ENCODE peak calls at places on chromosome 15, in nine cellular contexts. One of them, this sample, is unnamed.

GRCh38 chr15:33395376-33395775 is 84.6 kb downstream of the RYR3 start:
- DNase-seq in cardiac muscle cell: no peak
- DNase-seq in breast epithelium: no peak
- DNase-seq in PC-9: no peak
- DNase-seq in uterus: no peak
- DNase-seq in adrenal gland: no peak
- DNase-seq in bronchial epithelial cell: no peak
- DNase-seq in psoas muscle: peak
- DNase-seq in cardiac fibroblast: no peak
- DNase-seq in this sample: no peak

GRCh38 chr15:94042163-94042954 is 189.0 kb upstream of the MCTP2 start:
- DNase-seq in PC-9: no peak
- DNase-seq in psoas muscle: no peak
- DNase-seq in cardiac fibroblast: peak
- DNase-seq in breast epithelium: no peak
- DNase-seq in cardiac muscle cell: no peak
- DNase-seq in adrenal gland: no peak
- DNase-seq in bronchial epithelial cell: peak
- DNase-seq in uterus: no peak
- DNase-seq in this sample: peak

GRCh38 chr15:98420837-98421236 is 227.5 kb upstream of the IGF1R start:
- DNase-seq in breast epithelium: no peak
- DNase-seq in bronchial epithelial cell: no peak
- DNase-seq in PC-9: no peak
- DNase-seq in psoas muscle: no peak
- DNase-seq in cardiac muscle cell: no peak
- DNase-seq in cardiac fibroblast: no peak
- DNase-seq in uterus: no peak
- DNase-seq in adrenal gland: no peak
- DNase-seq in this sample: no peak

GRCh38 chr15:62066663-62067447 is at the start of gene C2CD4A:
- DNase-seq in PC-9: peak
- DNase-seq in uterus: peak
- DNase-seq in psoas muscle: peak
- DNase-seq in cardiac muscle cell: peak
- DNase-seq in bronchial epithelial cell: peak
- DNase-seq in breast epithelium: peak
- DNase-seq in cardiac fibroblast: peak
- DNase-seq in adrenal gland: peak
- DNase-seq in this sample: peak

GRCh38 chr15:85750319-85750806 is 44.4 kb downstream of the KLHL25 start:
- DNase-seq in bronchial epithelial cell: no peak
- DNase-seq in PC-9: no peak
- DNase-seq in cardiac muscle cell: no peak
- DNase-seq in cardiac fibroblast: no peak
- DNase-seq in uterus: peak
- DNase-seq in breast epithelium: peak
- DNase-seq in adrenal gland: peak
- DNase-seq in psoas muscle: peak
- DNase-seq in this sample: peak

GRCh38 chr15:101023501-101024110 is 104.4 kb downstream of the LRRK1 start:
- DNase-seq in cardiac fibroblast: peak
- DNase-seq in adrenal gland: no peak
- DNase-seq in cardiac muscle cell: no peak
- DNase-seq in PC-9: no peak
- DNase-seq in uterus: peak
- DNase-seq in bronchial epithelial cell: no peak
- DNase-seq in psoas muscle: no peak
- DNase-seq in breast epithelium: no peak
- DNase-seq in this sample: peak

GRCh38 chr15:52407374-52407773 is 111.8 kb upstream of the MYO5C start:
- DNase-seq in cardiac fibroblast: no peak
- DNase-seq in cardiac muscle cell: no peak
- DNase-seq in psoas muscle: no peak
- DNase-seq in uterus: no peak
- DNase-seq in bronchial epithelial cell: no peak
- DNase-seq in adrenal gland: no peak
- DNase-seq in PC-9: no peak
- DNase-seq in breast epithelium: no peak
- DNase-seq in this sample: no peak

GRCh38 chr15:51333571-51333970 is 4.8 kb downstream of the CYP19A1 start:
- DNase-seq in PC-9: no peak
- DNase-seq in adrenal gland: no peak
- DNase-seq in bronchial epithelial cell: no peak
- DNase-seq in cardiac muscle cell: no peak
- DNase-seq in cardiac fibroblast: no peak
- DNase-seq in uterus: no peak
- DNase-seq in psoas muscle: no peak
- DNase-seq in breast epithelium: no peak
- DNase-seq in this sample: no peak

GRCh38 chr15:47460775-47461174 is 256.5 kb upstream of the SEMA6D start:
- DNase-seq in psoas muscle: no peak
- DNase-seq in PC-9: no peak
- DNase-seq in breast epithelium: no peak
- DNase-seq in bronchial epithelial cell: peak
- DNase-seq in uterus: no peak
- DNase-seq in cardiac fibroblast: no peak
- DNase-seq in adrenal gland: no peak
- DNase-seq in cardiac muscle cell: no peak
- DNase-seq in this sample: no peak

GRCh38 chr15:67240235-67241131 is 14.0 kb downstream of the AAGAB start:
- DNase-seq in adrenal gland: no peak
- DNase-seq in cardiac fibroblast: peak
- DNase-seq in PC-9: peak
- DNase-seq in cardiac muscle cell: peak
- DNase-seq in uterus: no peak
- DNase-seq in breast epithelium: no peak
- DNase-seq in bronchial epithelial cell: peak
- DNase-seq in psoas muscle: no peak
- DNase-seq in this sample: no peak

GRCh38 chr15:83108266-83109219 is 1.1 kb downstream of the TM6SF1 start:
- DNase-seq in psoas muscle: peak
- DNase-seq in cardiac fibroblast: peak
- DNase-seq in breast epithelium: no peak
- DNase-seq in cardiac muscle cell: no peak
- DNase-seq in adrenal gland: peak
- DNase-seq in PC-9: no peak
- DNase-seq in bronchial epithelial cell: peak
- DNase-seq in uterus: peak
- DNase-seq in this sample: peak

GRCh38 chr15:101773496-101774100 is 29.7 kb upstream of the OR4F6 start:
- DNase-seq in psoas muscle: no peak
- DNase-seq in PC-9: peak
- DNase-seq in bronchial epithelial cell: peak
- DNase-seq in breast epithelium: no peak
- DNase-seq in uterus: no peak
- DNase-seq in adrenal gland: no peak
- DNase-seq in cardiac fibroblast: no peak
- DNase-seq in cardiac muscle cell: peak
- DNase-seq in this sample: no peak

GRCh38 chr15:91291673-91292072 is 191.6 kb downstream of the SV2B start:
- DNase-seq in PC-9: no peak
- DNase-seq in psoas muscle: no peak
- DNase-seq in bronchial epithelial cell: peak
- DNase-seq in cardiac fibroblast: peak
- DNase-seq in uterus: peak
- DNase-seq in cardiac muscle cell: no peak
- DNase-seq in adrenal gland: no peak
- DNase-seq in breast epithelium: no peak
- DNase-seq in this sample: peak

GRCh38 chr15:77837649-77838025 is 204.9 kb upstream of the LINGO1 start:
- DNase-seq in cardiac muscle cell: no peak
- DNase-seq in adrenal gland: no peak
- DNase-seq in psoas muscle: no peak
- DNase-seq in bronchial epithelial cell: no peak
- DNase-seq in breast epithelium: no peak
- DNase-seq in PC-9: no peak
- DNase-seq in uterus: no peak
- DNase-seq in cardiac fibroblast: no peak
- DNase-seq in this sample: no peak

GRCh38 chr15:98684441-98684840 is 36.1 kb downstream of the IGF1R start:
- DNase-seq in cardiac muscle cell: no peak
- DNase-seq in adrenal gland: no peak
- DNase-seq in cardiac fibroblast: peak
- DNase-seq in breast epithelium: no peak
- DNase-seq in PC-9: no peak
- DNase-seq in uterus: no peak
- DNase-seq in psoas muscle: no peak
- DNase-seq in bronchial epithelial cell: peak
- DNase-seq in this sample: peak

DNA sequence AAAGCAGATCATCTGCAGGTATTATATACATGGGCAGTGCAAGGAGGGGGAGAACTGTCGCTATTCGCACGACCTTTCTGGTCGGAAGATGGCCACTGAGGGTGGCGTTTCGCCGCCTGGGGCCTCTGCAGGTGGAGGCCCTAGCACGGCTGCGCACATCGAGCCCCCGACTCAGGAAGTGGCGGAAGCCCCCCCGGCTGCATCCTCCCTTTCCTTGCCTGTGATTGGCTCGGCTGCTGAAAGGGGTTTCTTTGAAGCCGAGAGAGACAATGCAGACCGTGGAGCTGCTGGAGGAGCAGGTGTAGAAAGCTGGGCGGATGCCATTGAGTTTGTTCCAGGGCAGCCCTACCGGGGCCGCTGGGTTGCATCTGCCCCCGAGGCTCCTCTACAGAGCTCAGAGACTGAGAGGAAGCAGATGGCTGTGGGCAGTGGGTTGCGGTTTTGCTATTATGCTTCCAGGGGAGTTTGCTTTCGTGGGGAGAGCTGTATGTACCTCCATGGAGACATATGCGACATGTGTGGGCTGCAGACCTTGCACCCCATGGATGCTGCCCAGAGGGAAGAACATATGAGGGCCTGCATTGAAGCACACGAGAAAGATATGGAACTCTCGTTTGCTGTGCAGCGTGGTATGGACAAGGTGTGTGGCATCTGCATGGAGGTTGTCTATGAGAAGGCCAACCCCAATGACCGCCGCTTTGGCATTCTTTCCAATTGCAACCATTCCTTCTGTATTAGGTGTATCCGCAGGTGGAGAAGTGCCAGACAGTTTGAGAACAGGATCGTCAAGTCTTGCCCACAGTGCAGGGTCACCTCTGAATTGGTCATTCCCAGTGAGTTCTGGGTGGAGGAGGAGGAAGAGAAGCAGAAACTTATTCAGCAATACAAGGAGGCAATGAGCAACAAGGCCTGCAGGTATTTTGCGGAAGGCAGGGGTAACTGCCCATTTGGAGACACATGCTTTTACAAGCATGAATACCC is 886 bp downstream of the MKRN3 start:
- DNase-seq in psoas muscle: no peak
- DNase-seq in uterus: peak
- DNase-seq in adrenal gland: no peak
- DNase-seq in bronchial epithelial cell: no peak
- DNase-seq in PC-9: peak
- DNase-seq in breast epithelium: no peak
- DNase-seq in cardiac muscle cell: no peak
- DNase-seq in cardiac fibroblast: no peak
- DNase-seq in this sample: no peak
- H3K4me3 ChIP-seq in psoas muscle: peak
- H3K4me3 ChIP-seq in uterus: no peak
- H3K4me3 ChIP-seq in adrenal gland: no peak
- H3K4me3 ChIP-seq in bronchial epithelial cell: no peak
- H3K4me3 ChIP-seq in PC-9: peak
- H3K4me3 ChIP-seq in breast epithelium: no peak
- H3K4me3 ChIP-seq in cardiac muscle cell: no peak
- H3K4me3 ChIP-seq in cardiac fibroblast: peak
- H3K4me3 ChIP-seq in this sample: peak

DNA sequence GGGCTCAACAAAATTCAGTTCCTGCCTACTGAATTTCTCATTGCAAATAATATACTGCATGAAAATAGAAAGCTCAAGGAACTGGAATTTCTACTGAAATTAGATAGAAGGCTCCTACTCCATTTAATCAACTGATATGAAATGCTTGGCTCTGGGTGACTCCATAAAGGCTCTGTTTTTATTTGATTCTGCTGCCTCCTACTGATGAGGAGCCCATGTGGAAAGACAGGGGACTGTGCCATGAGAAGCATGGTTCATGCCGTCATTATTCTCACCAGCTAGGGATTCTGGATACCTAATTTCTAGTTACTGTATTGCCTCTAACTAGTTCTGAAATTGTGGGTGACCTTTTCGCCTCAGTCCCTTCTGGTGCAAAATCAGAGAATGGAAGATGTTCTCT is 366.2 kb upstream of the DPH6 start:
- DNase-seq in cardiac muscle cell: no peak
- DNase-seq in bronchial epithelial cell: peak
- DNase-seq in PC-9: no peak
- DNase-seq in psoas muscle: no peak
- DNase-seq in uterus: no peak
- DNase-seq in breast epithelium: no peak
- DNase-seq in adrenal gland: no peak
- DNase-seq in cardiac fibroblast: peak
- DNase-seq in this sample: peak
- TF ChIP-seq CTCF in cardiac muscle cell: peak
- TF ChIP-seq CTCF in bronchial epithelial cell: peak
- TF ChIP-seq CTCF in PC-9: no peak
- TF ChIP-seq CTCF in psoas muscle: peak
- TF ChIP-seq CTCF in uterus: peak
- TF ChIP-seq CTCF in breast epithelium: no peak
- TF ChIP-seq CTCF in adrenal gland: peak
- TF ChIP-seq CTCF in cardiac fibroblast: peak
- TF ChIP-seq CTCF in this sample: peak

GRCh38 chr15:55737373-55737772 is 5.6 kb downstream of the PRTG start:
- DNase-seq in uterus: no peak
- DNase-seq in adrenal gland: no peak
- DNase-seq in breast epithelium: no peak
- DNase-seq in psoas muscle: no peak
- DNase-seq in cardiac muscle cell: peak
- DNase-seq in bronchial epithelial cell: no peak
- DNase-seq in PC-9: peak
- DNase-seq in cardiac fibroblast: peak
- DNase-seq in this sample: peak
- H3K4me3 ChIP-seq in uterus: no peak
- H3K4me3 ChIP-seq in adrenal gland: no peak
- H3K4me3 ChIP-seq in breast epithelium: no peak
- H3K4me3 ChIP-seq in psoas muscle: no peak
- H3K4me3 ChIP-seq in cardiac muscle cell: peak
- H3K4me3 ChIP-seq in bronchial epithelial cell: no peak
- H3K4me3 ChIP-seq in PC-9: no peak
- H3K4me3 ChIP-seq in cardiac fibroblast: no peak
- H3K4me3 ChIP-seq in this sample: no peak

DNA sequence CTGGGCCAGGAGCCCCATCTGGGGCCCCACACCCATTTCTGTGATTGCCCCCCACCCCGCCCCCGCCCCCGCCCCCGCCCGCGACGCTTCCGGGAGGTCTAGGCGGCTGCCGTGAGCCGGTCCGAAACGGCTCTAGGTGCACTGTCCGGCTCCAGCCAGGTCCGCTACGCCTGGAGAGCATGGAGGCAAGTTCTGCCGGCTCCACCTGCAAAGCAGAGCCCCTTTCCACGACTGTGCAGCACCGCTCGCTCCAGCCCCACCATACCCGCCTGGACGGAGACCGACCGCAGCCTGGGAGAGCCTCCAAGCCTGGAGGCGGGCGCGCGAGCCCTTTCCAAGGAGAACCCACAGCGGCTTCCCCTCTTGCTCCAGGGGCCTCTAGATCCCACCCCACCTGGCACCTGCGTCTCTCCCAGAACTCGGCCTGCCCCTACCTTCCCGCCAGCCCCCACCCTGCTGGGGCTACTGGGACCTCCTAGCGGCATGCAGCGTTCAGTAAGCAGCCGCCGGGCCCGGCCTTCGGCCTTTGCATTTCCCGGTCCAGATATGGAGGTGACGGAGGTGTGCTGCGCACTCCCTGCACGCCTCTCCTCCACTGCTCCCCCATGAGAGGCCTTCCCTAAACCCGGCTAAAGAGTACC is 66.2 kb downstream of the KLF13 start:
- DNase-seq in cardiac fibroblast: no peak
- DNase-seq in psoas muscle: no peak
- DNase-seq in breast epithelium: no peak
- DNase-seq in uterus: no peak
- DNase-seq in cardiac muscle cell: peak
- DNase-seq in PC-9: no peak
- DNase-seq in bronchial epithelial cell: no peak
- DNase-seq in adrenal gland: no peak
- DNase-seq in this sample: no peak
- TF ChIP-seq CTCF in cardiac fibroblast: no peak
- TF ChIP-seq CTCF in psoas muscle: no peak
- TF ChIP-seq CTCF in breast epithelium: no peak
- TF ChIP-seq CTCF in uterus: no peak
- TF ChIP-seq CTCF in cardiac muscle cell: no peak
- TF ChIP-seq CTCF in PC-9: no peak
- TF ChIP-seq CTCF in bronchial epithelial cell: no peak
- TF ChIP-seq CTCF in adrenal gland: no peak
- TF ChIP-seq CTCF in this sample: no peak

This sample was measured in fibroblast of the aortic adventitia.